ENCODE peak calls at places on chromosomes 13 and 19, in ten cellular contexts. One of them, this sample, is unnamed.

GRCh38 chr13:112851107-112852046 is 117.6 kb upstream of the MCF2L start:
- DNase-seq in NCI-H2029: no peak
- DNase-seq in HTR-8/SVneo: no peak
- DNase-seq in NCI-H1092: no peak
- DNase-seq in progenitor cell of endocrine pancreas: no peak
- DNase-seq in adrenal gland: no peak
- DNase-seq in stimulated activated CD4-positive, alpha-beta T cell treated with anti-CD3 and anti-CD28 coated beads, Interleukin-2, amount 100 ng/mL, for 48 hours: no peak
- DNase-seq in astrocyte: no peak
- DNase-seq in brain microvascular endothelial cell: no peak
- DNase-seq in A172: no peak
- DNase-seq in this sample: no peak

GRCh38 chr19:5588441-5588840 is 20.7 kb upstream of the TINCR start:
- DNase-seq in NCI-H2029: no peak
- DNase-seq in HTR-8/SVneo: no peak
- DNase-seq in NCI-H1092: no peak
- DNase-seq in progenitor cell of endocrine pancreas: no peak
- DNase-seq in adrenal gland: peak; percentile 78
- DNase-seq in stimulated activated CD4-positive, alpha-beta T cell treated with anti-CD3 and anti-CD28 coated beads, Interleukin-2, amount 100 ng/mL, for 48 hours: no peak
- DNase-seq in astrocyte: peak; percentile 60
- DNase-seq in brain microvascular endothelial cell: no peak
- DNase-seq in A172: no peak
- DNase-seq in this sample: no peak

GRCh38 chr19:12884926-12885748 is 1.9 kb downstream of the KLF1 start:
- DNase-seq in NCI-H2029: peak; percentile 96
- DNase-seq in HTR-8/SVneo: no peak
- DNase-seq in NCI-H1092: peak; percentile 44
- DNase-seq in progenitor cell of endocrine pancreas: peak; percentile 79
- DNase-seq in adrenal gland: no peak
- DNase-seq in stimulated activated CD4-positive, alpha-beta T cell treated with anti-CD3 and anti-CD28 coated beads, Interleukin-2, amount 100 ng/mL, for 48 hours: peak; percentile 81
- DNase-seq in astrocyte: peak; percentile 16
- DNase-seq in brain microvascular endothelial cell: peak; percentile 18
- DNase-seq in A172: no peak
- DNase-seq in this sample: no peak

GRCh38 chr13:110946171-110946570 is 31.3 kb upstream of the ANKRD10 start:
- DNase-seq in NCI-H2029: no peak
- DNase-seq in HTR-8/SVneo: no peak
- DNase-seq in NCI-H1092: no peak
- DNase-seq in progenitor cell of endocrine pancreas: no peak
- DNase-seq in adrenal gland: no peak
- DNase-seq in stimulated activated CD4-positive, alpha-beta T cell treated with anti-CD3 and anti-CD28 coated beads, Interleukin-2, amount 100 ng/mL, for 48 hours: no peak
- DNase-seq in astrocyte: no peak
- DNase-seq in brain microvascular endothelial cell: no peak
- DNase-seq in A172: no peak
- DNase-seq in this sample: no peak

GRCh38 chr19:623974-624373 is 9.4 kb downstream of the POLRMT start:
- DNase-seq in NCI-H2029: no peak
- DNase-seq in HTR-8/SVneo: no peak
- DNase-seq in NCI-H1092: no peak
- DNase-seq in progenitor cell of endocrine pancreas: no peak
- DNase-seq in adrenal gland: no peak
- DNase-seq in stimulated activated CD4-positive, alpha-beta T cell treated with anti-CD3 and anti-CD28 coated beads, Interleukin-2, amount 100 ng/mL, for 48 hours: no peak
- DNase-seq in astrocyte: peak; percentile 92
- DNase-seq in brain microvascular endothelial cell: peak; percentile 99
- DNase-seq in A172: peak; percentile 93
- DNase-seq in this sample: peak; percentile 72

GRCh38 chr13:34148359-34148758 is 330.4 kb downstream of the RFC3 start:
- DNase-seq in NCI-H2029: no peak
- DNase-seq in HTR-8/SVneo: no peak
- DNase-seq in NCI-H1092: no peak
- DNase-seq in progenitor cell of endocrine pancreas: no peak
- DNase-seq in adrenal gland: no peak
- DNase-seq in stimulated activated CD4-positive, alpha-beta T cell treated with anti-CD3 and anti-CD28 coated beads, Interleukin-2, amount 100 ng/mL, for 48 hours: no peak
- DNase-seq in astrocyte: no peak
- DNase-seq in brain microvascular endothelial cell: no peak
- DNase-seq in A172: no peak
- DNase-seq in this sample: no peak

GRCh38 chr19:34082289-34083077 is 89.8 kb upstream of the LSM14A start:
- DNase-seq in NCI-H2029: no peak
- DNase-seq in HTR-8/SVneo: no peak
- DNase-seq in NCI-H1092: no peak
- DNase-seq in progenitor cell of endocrine pancreas: no peak
- DNase-seq in adrenal gland: no peak
- DNase-seq in stimulated activated CD4-positive, alpha-beta T cell treated with anti-CD3 and anti-CD28 coated beads, Interleukin-2, amount 100 ng/mL, for 48 hours: no peak
- DNase-seq in astrocyte: no peak
- DNase-seq in brain microvascular endothelial cell: no peak
- DNase-seq in A172: no peak
- DNase-seq in this sample: no peak

GRCh38 chr13:102484329-102484728 is 82.5 kb upstream of the FGF14 start:
- DNase-seq in NCI-H2029: no peak
- DNase-seq in HTR-8/SVneo: no peak
- DNase-seq in NCI-H1092: no peak
- DNase-seq in progenitor cell of endocrine pancreas: no peak
- DNase-seq in adrenal gland: no peak
- DNase-seq in stimulated activated CD4-positive, alpha-beta T cell treated with anti-CD3 and anti-CD28 coated beads, Interleukin-2, amount 100 ng/mL, for 48 hours: no peak
- DNase-seq in astrocyte: peak; percentile 2
- DNase-seq in brain microvascular endothelial cell: peak; percentile 1
- DNase-seq in A172: peak; percentile 8
- DNase-seq in this sample: peak; percentile 22

GRCh38 chr13:40271931-40272775 is 394.3 kb downstream of the FOXO1 start:
- DNase-seq in NCI-H2029: no peak
- DNase-seq in HTR-8/SVneo: peak; percentile 12
- DNase-seq in NCI-H1092: no peak
- DNase-seq in progenitor cell of endocrine pancreas: no peak
- DNase-seq in adrenal gland: peak; percentile 70
- DNase-seq in stimulated activated CD4-positive, alpha-beta T cell treated with anti-CD3 and anti-CD28 coated beads, Interleukin-2, amount 100 ng/mL, for 48 hours: peak; percentile 27
- DNase-seq in astrocyte: peak; percentile 92
- DNase-seq in brain microvascular endothelial cell: peak; percentile 73
- DNase-seq in A172: peak; percentile 78
- DNase-seq in this sample: no peak

GRCh38 chr13:89982406-89983085 is 1364.9 kb upstream of the MIR17HG start:
- DNase-seq in NCI-H2029: no peak
- DNase-seq in HTR-8/SVneo: no peak
- DNase-seq in NCI-H1092: no peak
- DNase-seq in progenitor cell of endocrine pancreas: no peak
- DNase-seq in adrenal gland: no peak
- DNase-seq in stimulated activated CD4-positive, alpha-beta T cell treated with anti-CD3 and anti-CD28 coated beads, Interleukin-2, amount 100 ng/mL, for 48 hours: no peak
- DNase-seq in astrocyte: peak; percentile 46
- DNase-seq in brain microvascular endothelial cell: no peak
- DNase-seq in A172: no peak
- DNase-seq in this sample: no peak

This sample was measured in ACHN.